ENCODE peak calls at places on chromosomes 4 and X, in five cellular contexts. H is heart left ventricle; G is breast epithelium; F is stomach; J is naive thymus-derived CD4-positive, alpha-beta T cell. T is an unnamed sample.

GRCh38 chr4:83010111-83010521 is 507 bp downstream of the LIN54 start:
- DNase-seq in J (peak; percentile 40), G (no peak), H (no peak), F (no peak), T (no peak)

GRCh38 chrX:108209006-108209554 is 117.5 kb downstream of the ATG4A start:
- DNase-seq in H (no peak), G (no peak), J (no peak), F (no peak), T (no peak)

GRCh38 chrX:45775462-45775861 is 574.8 kb upstream of the DIPK2B start:
- DNase-seq in G (peak; percentile 56), H (no peak), F (no peak), J (no peak), T (no peak)

GRCh38 chr4:26717332-26717731 is 133.4 kb downstream of the TBC1D19 start:
- DNase-seq in F (no peak), H (no peak), G (no peak), J (no peak), T (no peak)

GRCh38 chrX:148381603-148382002 is 118.8 kb upstream of the AFF2 start:
- DNase-seq in J (peak; percentile 2), G (no peak), F (no peak), H (no peak), T (no peak)

GRCh38 chr4:147865926-147866325 is 134.0 kb downstream of the ARHGAP10 start:
- DNase-seq in J (no peak), F (no peak), G (no peak), H (no peak), T (no peak)

GRCh38 chr4:98359646-98360045 is 98.5 kb downstream of the RAP1GDS1 start:
- DNase-seq in H (no peak), G (no peak), J (no peak), F (no peak), T (no peak)

GRCh38 chrX:44949125-44949524 is 76.1 kb downstream of the KDM6A start:
- DNase-seq in F (no peak), G (no peak), J (no peak), H (no peak), T (no peak)

T was measured in aorta.